ENCODE peak calls at places on chromosomes 7 and 10, in five cellular contexts. One of them, this sample, is unnamed.

GRCh38 chr7:517848-518629 is 1.6 kb downstream of the PDGFA start:
- DNase-seq in Ammon's horn: peak; percentile 72
- DNase-seq in neuronal stem cell: peak; percentile 35
- DNase-seq in body of pancreas: peak; percentile 74
- DNase-seq in Right ventricle myocardium superior: peak; percentile 81
- DNase-seq in this sample: no peak

GRCh38 chr10:97542169-97543024 is 30.2 kb upstream of the ANKRD2 start:
- DNase-seq in Ammon's horn: peak; percentile 79
- DNase-seq in body of pancreas: peak; percentile 30
- DNase-seq in neuronal stem cell: no peak
- DNase-seq in Right ventricle myocardium superior: peak; percentile 78
- DNase-seq in this sample: no peak

GRCh38 chr7:23254051-23254681 is 7.6 kb downstream of the GPNMB start:
- DNase-seq in body of pancreas: no peak
- DNase-seq in Ammon's horn: no peak
- DNase-seq in Right ventricle myocardium superior: no peak
- DNase-seq in neuronal stem cell: no peak
- DNase-seq in this sample: no peak

GRCh38 chr7:128954830-128955797 is 17.4 kb downstream of the IRF5 start:
- DNase-seq in body of pancreas: no peak
- DNase-seq in Right ventricle myocardium superior: no peak
- DNase-seq in neuronal stem cell: no peak
- DNase-seq in Ammon's horn: peak; percentile 73
- DNase-seq in this sample: no peak

GRCh38 chr10:20954519-20954918 is 57.4 kb upstream of the NEBL start:
- DNase-seq in Ammon's horn: no peak
- DNase-seq in Right ventricle myocardium superior: no peak
- DNase-seq in neuronal stem cell: peak; percentile 65
- DNase-seq in body of pancreas: no peak
- DNase-seq in this sample: no peak

GRCh38 chr7:8133188-8133848 is 128.6 kb downstream of the ICA1 start:
- DNase-seq in Right ventricle myocardium superior: no peak
- DNase-seq in body of pancreas: no peak
- DNase-seq in neuronal stem cell: no peak
- DNase-seq in Ammon's horn: no peak
- DNase-seq in this sample: no peak

GRCh38 chr10:46033602-46034011 is 3.2 kb upstream of the NCOA4 start:
- DNase-seq in Right ventricle myocardium superior: no peak
- DNase-seq in body of pancreas: no peak
- DNase-seq in Ammon's horn: no peak
- DNase-seq in neuronal stem cell: no peak
- DNase-seq in this sample: no peak

GRCh38 chr7:30179016-30179436 is 44.2 kb downstream of the MTURN start:
- DNase-seq in Right ventricle myocardium superior: no peak
- DNase-seq in neuronal stem cell: no peak
- DNase-seq in Ammon's horn: no peak
- DNase-seq in body of pancreas: peak; percentile 49
- DNase-seq in this sample: peak; percentile 34

GRCh38 chr7:123784263-123784662 is 35.5 kb upstream of the WASL start:
- DNase-seq in neuronal stem cell: no peak
- DNase-seq in Ammon's horn: no peak
- DNase-seq in body of pancreas: no peak
- DNase-seq in Right ventricle myocardium superior: no peak
- DNase-seq in this sample: no peak

This sample was measured in GM13976.